ENCODE peak calls at places on chromosomes 12 and 14, in six cellular contexts. H is HS-5; M is WTC11; W is activated T-cell treated with anti-CD3 and anti-CD28 coated beads, Interleukin-2, amount 50 U/mL, for 1 hour; Z is ovary; A is RKO. R is an unnamed sample.

GRCh38 chr14:54529811-54530210 is 20.1 kb downstream of the CGRRF1 start:
- DNase-seq in Z (no peak), H (no peak), M (no peak), A (peak), W (no peak), R (no peak)

GRCh38 chr14:103828315-103828967 is 18.9 kb downstream of the PPP1R13B start:
- DNase-seq in H (no peak), A (no peak), M (no peak), Z (peak), W (no peak), R (no peak)

GRCh38 chr14:72646861-72647528 is 246.9 kb downstream of the DPF3 start:
- DNase-seq in W (no peak), M (no peak), H (no peak), Z (no peak), A (no peak), R (no peak)

GRCh38 chr12:131946757-131947156 is 3.0 kb upstream of the EP400 start:
- DNase-seq in M (no peak), A (no peak), W (peak), Z (no peak), H (no peak), R (no peak)

GRCh38 chr12:131323879-131324278 is 370.2 kb downstream of the ADGRD1 start:
- DNase-seq in Z (no peak), M (no peak), H (no peak), A (no peak), W (no peak), R (no peak)

GRCh38 chr12:127306604-127307215 is 960.3 kb upstream of the TMEM132C start:
- DNase-seq in H (peak), M (no peak), Z (no peak), W (no peak), A (no peak), R (no peak)

GRCh38 chr14:71203306-71203705 is 296.0 kb downstream of the PCNX1 start:
- DNase-seq in Z (no peak), A (no peak), W (no peak), H (no peak), M (no peak), R (no peak)

GRCh38 chr14:91143862-91144261 is 30.0 kb downstream of the DGLUCY start:
- DNase-seq in W (no peak), Z (no peak), A (no peak), M (no peak), H (no peak), R (no peak)

GRCh38 chr12:109709401-109710278 is 4.0 kb upstream of the FAM222A start:
- DNase-seq in A (no peak), H (no peak), W (no peak), Z (no peak), M (no peak), R (no peak)

GRCh38 chr12:64625243-64626077 is 15.2 kb downstream of the RASSF3 start:
- DNase-seq in H (peak), Z (peak), M (no peak), A (no peak), W (peak), R (peak)

GRCh38 chr12:126084480-126084879 is 1019.2 kb downstream of the AACS start:
- DNase-seq in Z (no peak), W (no peak), H (no peak), A (no peak), M (no peak), R (no peak)

GRCh38 chr12:25775968-25776367 is 182.5 kb upstream of the RASSF8 start:
- DNase-seq in Z (no peak), H (no peak), M (no peak), A (no peak), W (no peak), R (no peak)

GRCh38 chr12:28563286-28563685 is 373.0 kb downstream of the CCDC91 start:
- DNase-seq in A (no peak), W (no peak), M (no peak), H (no peak), Z (no peak), R (no peak)

GRCh38 chr12:16520328-16520727 is 85.6 kb downstream of the LMO3 start:
- DNase-seq in A (no peak), H (no peak), M (no peak), Z (no peak), W (no peak), R (no peak)

GRCh38 chr12:52686063-52686462 is 5.9 kb upstream of the KRT1 start:
- DNase-seq in Z (no peak), M (no peak), H (no peak), W (no peak), A (no peak), R (no peak)

GRCh38 chr14:104107101-104107581 is 21.6 kb downstream of the ASPG start:
- DNase-seq in H (no peak), M (peak), Z (no peak), W (no peak), A (no peak), R (no peak)

GRCh38 chr12:116979109-116979508 is 68.4 kb downstream of the FBXW8 start:
- DNase-seq in H (no peak), Z (no peak), A (no peak), M (no peak), W (no peak), R (no peak)

GRCh38 chr12:14930299-14930698 is 8.0 kb downstream of the ERP27 start:
- DNase-seq in Z (no peak), A (no peak), W (no peak), M (no peak), H (no peak), R (no peak)

GRCh38 chr12:116864371-116865160 is 16.7 kb downstream of the HRK start:
- DNase-seq in M (no peak), H (peak), A (no peak), W (no peak), Z (no peak), R (peak)

GRCh38 chr12:54394281-54394719 is 9.8 kb upstream of the ZNF385A start:
- DNase-seq in M (peak), A (peak), W (no peak), Z (peak), H (no peak), R (peak)